ENCODE peak calls at places on chromosome 2, in five cellular contexts. One of them, this sample, is unnamed.

GRCh38 chr2:75607988-75608683 is 38.4 kb upstream of the MRPL19 start:
- DNase-seq in kidney epithelial cell: no peak
- DNase-seq in ovary: no peak
- DNase-seq in AG04449: no peak
- DNase-seq in HT-29: no peak
- DNase-seq in this sample: no peak

GRCh38 chr2:206442854-206443734 is at the start of gene ADAM23:
- DNase-seq in kidney epithelial cell: no peak
- DNase-seq in ovary: peak
- DNase-seq in AG04449: no peak
- DNase-seq in HT-29: no peak
- DNase-seq in this sample: no peak

GRCh38 chr2:241008711-241009121 is 10.3 kb downstream of the SNED1 start:
- DNase-seq in kidney epithelial cell: no peak
- DNase-seq in ovary: peak
- DNase-seq in AG04449: no peak
- DNase-seq in HT-29: no peak
- DNase-seq in this sample: no peak

GRCh38 chr2:10915731-10916331 is 4.1 kb downstream of the KCNF1 start:
- DNase-seq in kidney epithelial cell: no peak
- DNase-seq in ovary: no peak
- DNase-seq in AG04449: no peak
- DNase-seq in HT-29: no peak
- DNase-seq in this sample: no peak

GRCh38 chr2:2804528-2804927 is 473.5 kb upstream of the MYT1L start:
- DNase-seq in kidney epithelial cell: no peak
- DNase-seq in ovary: no peak
- DNase-seq in AG04449: no peak
- DNase-seq in HT-29: no peak
- DNase-seq in this sample: no peak

GRCh38 chr2:64750001-64750816 is 96.5 kb upstream of the SERTAD2 start:
- DNase-seq in kidney epithelial cell: no peak
- DNase-seq in ovary: peak
- DNase-seq in AG04449: no peak
- DNase-seq in HT-29: peak
- DNase-seq in this sample: no peak

GRCh38 chr2:161122772-161123530 is 37.3 kb upstream of the TANK start:
- DNase-seq in kidney epithelial cell: peak
- DNase-seq in ovary: peak
- DNase-seq in AG04449: peak
- DNase-seq in HT-29: peak
- DNase-seq in this sample: peak

GRCh38 chr2:188079176-188079575 is 212.5 kb upstream of the GULP1 start:
- DNase-seq in kidney epithelial cell: peak
- DNase-seq in ovary: no peak
- DNase-seq in AG04449: peak
- DNase-seq in HT-29: no peak
- DNase-seq in this sample: no peak

GRCh38 chr2:242038928-242039341 is 169.4 kb downstream of the RTP5 start:
- DNase-seq in kidney epithelial cell: no peak
- DNase-seq in ovary: no peak
- DNase-seq in AG04449: no peak
- DNase-seq in HT-29: no peak
- DNase-seq in this sample: no peak

GRCh38 chr2:24048662-24049484 is 668 bp upstream of the FKBP1B start:
- DNase-seq in kidney epithelial cell: no peak
- DNase-seq in ovary: no peak
- DNase-seq in AG04449: no peak
- DNase-seq in HT-29: no peak
- DNase-seq in this sample: no peak

GRCh38 chr2:177573120-177573519 is 180.5 kb downstream of the AGPS start:
- DNase-seq in kidney epithelial cell: peak
- DNase-seq in ovary: no peak
- DNase-seq in AG04449: no peak
- DNase-seq in HT-29: no peak
- DNase-seq in this sample: no peak

GRCh38 chr2:71306762-71307161 is 24.8 kb upstream of the ZNF638 start:
- DNase-seq in kidney epithelial cell: no peak
- DNase-seq in ovary: no peak
- DNase-seq in AG04449: no peak
- DNase-seq in HT-29: no peak
- DNase-seq in this sample: no peak

GRCh38 chr2:176565641-176566323 is 296.5 kb downstream of the MTX2 start:
- DNase-seq in kidney epithelial cell: no peak
- DNase-seq in ovary: no peak
- DNase-seq in AG04449: no peak
- DNase-seq in HT-29: no peak
- DNase-seq in this sample: peak

GRCh38 chr2:141513853-141514252 is 617.0 kb downstream of the LRP1B start:
- DNase-seq in kidney epithelial cell: no peak
- DNase-seq in ovary: no peak
- DNase-seq in AG04449: no peak
- DNase-seq in HT-29: no peak
- DNase-seq in this sample: no peak

GRCh38 chr2:46029332-46029811 is 267.8 kb upstream of the EPAS1 start:
- DNase-seq in kidney epithelial cell: peak
- DNase-seq in ovary: no peak
- DNase-seq in AG04449: no peak
- DNase-seq in HT-29: no peak
- DNase-seq in this sample: peak

GRCh38 chr2:74387346-74387745 is 7.2 kb upstream of the DCTN1 start:
- DNase-seq in kidney epithelial cell: no peak
- DNase-seq in ovary: no peak
- DNase-seq in AG04449: no peak
- DNase-seq in HT-29: no peak
- DNase-seq in this sample: no peak

GRCh38 chr2:101272045-101272784 is 19.5 kb downstream of the CNOT11 start:
- DNase-seq in kidney epithelial cell: no peak
- DNase-seq in ovary: no peak
- DNase-seq in AG04449: no peak
- DNase-seq in HT-29: no peak
- DNase-seq in this sample: no peak

GRCh38 chr2:98277156-98277859 is 68.9 kb upstream of the CNGA3 start:
- DNase-seq in kidney epithelial cell: no peak
- DNase-seq in ovary: no peak
- DNase-seq in AG04449: no peak
- DNase-seq in HT-29: no peak
- DNase-seq in this sample: no peak

GRCh38 chr2:102735431-102736130 is 26.2 kb upstream of the TMEM182 start:
- DNase-seq in kidney epithelial cell: no peak
- DNase-seq in ovary: no peak
- DNase-seq in AG04449: no peak
- DNase-seq in HT-29: peak
- DNase-seq in this sample: no peak

GRCh38 chr2:214379227-214379626 is 31.6 kb upstream of the VWC2L start:
- DNase-seq in kidney epithelial cell: no peak
- DNase-seq in ovary: no peak
- DNase-seq in AG04449: no peak
- DNase-seq in HT-29: no peak
- DNase-seq in this sample: no peak

GRCh38 chr2:241094172-241094571 is 7.9 kb downstream of the MTERF4 start:
- DNase-seq in kidney epithelial cell: no peak
- DNase-seq in ovary: no peak
- DNase-seq in AG04449: no peak
- DNase-seq in HT-29: no peak
- DNase-seq in this sample: no peak

GRCh38 chr2:239822146-239822945 is 202.8 kb downstream of the NDUFA10 start:
- DNase-seq in kidney epithelial cell: no peak
- DNase-seq in ovary: peak
- DNase-seq in AG04449: no peak
- DNase-seq in HT-29: no peak
- DNase-seq in this sample: no peak

GRCh38 chr2:72985136-72985535 is 67.8 kb downstream of the EMX1 start:
- DNase-seq in kidney epithelial cell: no peak
- DNase-seq in ovary: no peak
- DNase-seq in AG04449: no peak
- DNase-seq in HT-29: no peak
- DNase-seq in this sample: no peak

This sample was measured in pulmonary artery endothelial cell.